ENCODE peak calls at places on chromosomes 12 and 14, in four cellular contexts. One of them, this sample, is unnamed.

GRCh38 chr14:69363964-69364363 is 34.1 kb downstream of the ERH start:
- DNase-seq in HepG2: no peak
- DNase-seq in WTC11: no peak
- DNase-seq in K562: no peak
- DNase-seq in this sample: no peak

GRCh38 chr14:26730929-26731618 is 133.2 kb upstream of the NOVA1 start:
- DNase-seq in K562: peak
- DNase-seq in HepG2: no peak
- DNase-seq in WTC11: peak
- DNase-seq in this sample: no peak

GRCh38 chr14:103542545-103543088 is 13.6 kb downstream of the TRMT61A start:
- DNase-seq in WTC11: peak
- DNase-seq in HepG2: no peak
- DNase-seq in K562: peak
- DNase-seq in this sample: no peak

GRCh38 chr12:56839489-56840442 is 76.6 kb downstream of the HSD17B6 start:
- DNase-seq in WTC11: peak
- DNase-seq in K562: peak
- DNase-seq in HepG2: peak
- DNase-seq in this sample: peak

GRCh38 chr12:68224613-68225285 is 861 bp downstream of the IL26 start:
- DNase-seq in HepG2: no peak
- DNase-seq in WTC11: no peak
- DNase-seq in K562: no peak
- DNase-seq in this sample: no peak

GRCh38 chr12:108302471-108303311 is 36.4 kb downstream of the CMKLR1 start:
- DNase-seq in K562: no peak
- DNase-seq in HepG2: peak
- DNase-seq in WTC11: peak
- DNase-seq in this sample: no peak

GRCh38 chr12:12975322-12976077 is 23.5 kb upstream of the GPRC5D start:
- DNase-seq in HepG2: peak
- DNase-seq in K562: peak
- DNase-seq in WTC11: peak
- DNase-seq in this sample: no peak

GRCh38 chr12:86137936-86138335 is 118.3 kb downstream of the MGAT4C start:
- DNase-seq in HepG2: no peak
- DNase-seq in K562: no peak
- DNase-seq in WTC11: no peak
- DNase-seq in this sample: no peak

GRCh38 chr12:99605-100004 is 33.0 kb downstream of the IQSEC3 start:
- DNase-seq in WTC11: no peak
- DNase-seq in K562: no peak
- DNase-seq in HepG2: no peak
- DNase-seq in this sample: no peak

GRCh38 chr12:49188205-49188915 is 520 bp downstream of the TUBA1A start:
- DNase-seq in HepG2: peak
- DNase-seq in K562: peak
- DNase-seq in WTC11: peak
- DNase-seq in this sample: no peak

GRCh38 chr12:69639400-69640016 is 28.8 kb upstream of the LRRC10 start:
- DNase-seq in HepG2: peak
- DNase-seq in WTC11: peak
- DNase-seq in K562: peak
- DNase-seq in this sample: peak

GRCh38 chr14:51442513-51443175 is 202.6 kb downstream of the TMX1 start:
- DNase-seq in WTC11: no peak
- DNase-seq in K562: no peak
- DNase-seq in HepG2: no peak
- DNase-seq in this sample: no peak

GRCh38 chr12:102616692-102617091 is 136.3 kb upstream of the IGF1 start:
- DNase-seq in K562: no peak
- DNase-seq in WTC11: no peak
- DNase-seq in HepG2: no peak
- DNase-seq in this sample: no peak

GRCh38 chr14:73843296-73843695 is 8.3 kb upstream of the PTGR2 start:
- DNase-seq in HepG2: no peak
- DNase-seq in WTC11: no peak
- DNase-seq in K562: no peak
- DNase-seq in this sample: no peak
- TF ChIP-seq TCF7 in HepG2: no peak
- TF ChIP-seq TCF7 in WTC11: no peak
- TF ChIP-seq TCF7 in K562: no peak
- TF ChIP-seq TCF7 in this sample: no peak

GRCh38 chr12:109995366-109995702 is 834 bp downstream of the GIT2 start:
- DNase-seq in K562: no peak
- DNase-seq in HepG2: no peak
- DNase-seq in WTC11: no peak
- DNase-seq in this sample: no peak

GRCh38 chr12:109993091-109993490 is 3.1 kb downstream of the GIT2 start:
- DNase-seq in K562: no peak
- DNase-seq in HepG2: no peak
- DNase-seq in WTC11: no peak
- DNase-seq in this sample: no peak

GRCh38 chr12:109996483-109996853 is 300 bp upstream of the GIT2 start:
- DNase-seq in HepG2: no peak
- DNase-seq in K562: no peak
- DNase-seq in WTC11: no peak
- DNase-seq in this sample: no peak

GRCh38 chr12:109995703-109996482 is at the start of gene GIT2:
- DNase-seq in WTC11: peak
- DNase-seq in K562: peak
- DNase-seq in HepG2: peak
- DNase-seq in this sample: peak

DNA sequence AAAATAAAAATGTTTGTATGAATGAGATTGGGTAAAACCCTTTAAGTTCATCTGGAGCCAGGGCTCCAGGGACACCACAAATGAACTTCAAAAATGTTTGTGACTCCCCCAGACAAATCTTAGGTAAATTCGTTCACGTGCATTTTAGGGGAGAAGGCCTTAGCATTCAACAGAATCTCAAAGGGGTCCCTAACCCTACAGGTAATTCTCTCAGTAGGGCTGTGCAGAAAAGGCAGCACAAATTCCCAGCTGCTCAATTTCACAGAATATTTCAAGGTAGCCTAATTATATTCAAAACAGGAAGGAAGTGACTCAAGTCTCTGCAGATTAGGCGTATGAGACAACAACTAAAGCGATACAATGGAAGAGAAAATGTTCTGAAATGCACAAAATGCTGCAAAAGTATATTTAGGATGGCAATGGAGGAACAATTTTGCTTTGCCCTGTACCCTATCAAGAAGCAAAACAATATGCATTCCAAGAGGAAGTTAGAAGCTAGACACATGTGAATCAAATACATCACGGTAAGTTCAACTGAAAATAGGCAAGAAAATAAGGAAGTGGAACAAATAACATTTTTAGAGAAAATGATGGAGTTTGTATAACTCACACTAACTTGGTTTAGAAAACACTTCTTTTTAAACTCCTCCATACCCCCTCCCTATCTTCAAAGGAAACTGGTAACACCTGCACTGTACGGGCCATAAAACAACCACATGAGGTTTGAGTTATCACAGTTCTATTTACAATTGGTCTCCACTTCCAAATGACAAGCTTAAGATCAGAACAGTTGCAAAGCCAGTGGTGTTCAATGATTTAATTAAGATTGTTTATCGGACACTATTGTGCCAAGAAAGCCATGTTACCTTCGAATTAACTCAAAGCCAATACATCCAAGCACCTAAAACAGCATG is 1.6 kb downstream of the GIT2 start:
- DNase-seq in HepG2: no peak
- DNase-seq in K562: no peak
- DNase-seq in WTC11: no peak
- DNase-seq in this sample: no peak
- TF ChIP-seq TCF7 in HepG2: no peak
- TF ChIP-seq TCF7 in K562: no peak
- TF ChIP-seq TCF7 in WTC11: no peak
- TF ChIP-seq TCF7 in this sample: no peak

DNA sequence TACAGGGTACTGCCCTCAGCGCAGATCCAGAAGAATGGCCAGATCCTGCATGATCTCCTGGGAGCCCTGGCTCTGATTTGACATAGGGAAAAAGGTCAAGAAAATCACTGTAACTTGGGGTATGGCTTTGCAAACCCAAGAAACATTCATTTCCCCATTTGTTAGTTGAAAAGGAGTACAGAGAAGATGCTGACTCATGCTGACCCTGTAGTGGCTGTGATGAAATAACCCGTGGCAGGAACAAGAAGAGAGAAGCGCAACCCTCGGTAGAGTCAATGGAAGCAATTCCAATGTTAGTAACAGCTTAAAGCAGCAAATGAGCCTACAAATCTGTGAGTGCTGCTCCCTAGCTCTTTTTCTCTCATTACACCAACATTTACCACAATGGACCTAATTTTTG is 281.6 kb upstream of the NPAS3 start:
- DNase-seq in K562: no peak
- DNase-seq in WTC11: no peak
- DNase-seq in HepG2: peak
- DNase-seq in this sample: peak
- TF ChIP-seq TCF7 in K562: no peak
- TF ChIP-seq TCF7 in WTC11: no peak
- TF ChIP-seq TCF7 in HepG2: no peak
- TF ChIP-seq TCF7 in this sample: no peak

GRCh38 chr12:128385736-128386135 is 118.8 kb downstream of the TMEM132C start:
- DNase-seq in WTC11: no peak
- DNase-seq in K562: no peak
- DNase-seq in HepG2: no peak
- DNase-seq in this sample: no peak

GRCh38 chr12:128382946-128383739 is 116.2 kb downstream of the TMEM132C start:
- DNase-seq in WTC11: no peak
- DNase-seq in HepG2: no peak
- DNase-seq in K562: no peak
- DNase-seq in this sample: no peak

GRCh38 chr12:128381961-128382360 is 115.0 kb downstream of the TMEM132C start:
- DNase-seq in HepG2: no peak
- DNase-seq in WTC11: no peak
- DNase-seq in K562: no peak
- DNase-seq in this sample: no peak

DNA sequence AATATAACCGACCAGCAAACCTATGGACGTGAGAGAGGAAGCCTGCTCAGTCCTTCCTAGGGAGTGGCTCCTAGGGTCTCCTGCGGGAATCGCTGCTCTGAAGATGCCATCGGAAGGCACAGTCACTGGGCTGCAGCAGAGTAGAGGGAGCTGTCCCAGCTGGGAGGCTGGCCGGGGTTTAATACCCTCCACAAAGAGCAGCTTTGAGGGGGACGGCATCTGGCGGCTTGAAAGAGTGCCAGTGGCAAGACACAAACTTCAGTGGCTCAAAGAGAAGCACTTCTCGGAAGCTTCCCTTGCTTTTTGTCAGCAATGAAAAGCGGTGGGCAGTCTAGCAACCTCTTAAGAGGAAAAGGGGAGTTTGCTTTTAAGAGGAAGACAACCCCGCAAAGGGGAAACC is 114.6 kb downstream of the TMEM132C start:
- DNase-seq in HepG2: no peak
- DNase-seq in K562: no peak
- DNase-seq in WTC11: no peak
- DNase-seq in this sample: no peak
- TF ChIP-seq TCF7 in HepG2: no peak
- TF ChIP-seq TCF7 in K562: no peak
- TF ChIP-seq TCF7 in WTC11: no peak
- TF ChIP-seq TCF7 in this sample: no peak

GRCh38 chr14:60249321-60250251 is 565 bp downstream of the PPM1A start:
- DNase-seq in K562: peak
- DNase-seq in HepG2: peak
- DNase-seq in WTC11: peak
- DNase-seq in this sample: no peak
- TF ChIP-seq TCF7 in K562: no peak
- TF ChIP-seq TCF7 in HepG2: no peak
- TF ChIP-seq TCF7 in WTC11: no peak
- TF ChIP-seq TCF7 in this sample: no peak

GRCh38 chr14:56694609-56695008 is 115.0 kb downstream of the TMEM260 start:
- DNase-seq in K562: no peak
- DNase-seq in HepG2: peak
- DNase-seq in WTC11: no peak
- DNase-seq in this sample: no peak
- TF ChIP-seq TCF7 in K562: no peak
- TF ChIP-seq TCF7 in HepG2: no peak
- TF ChIP-seq TCF7 in WTC11: no peak
- TF ChIP-seq TCF7 in this sample: no peak

GRCh38 chr12:52860102-52860838 is 11.5 kb upstream of the KRT78 start:
- DNase-seq in WTC11: no peak
- DNase-seq in HepG2: no peak
- DNase-seq in K562: no peak
- DNase-seq in this sample: no peak

GRCh38 chr12:52862023-52862422 is 13.2 kb upstream of the KRT78 start:
- DNase-seq in HepG2: no peak
- DNase-seq in K562: no peak
- DNase-seq in WTC11: no peak
- DNase-seq in this sample: no peak

GRCh38 chr12:52851787-52852186 is 3.0 kb upstream of the KRT78 start:
- DNase-seq in WTC11: no peak
- DNase-seq in HepG2: no peak
- DNase-seq in K562: no peak
- DNase-seq in this sample: no peak

GRCh38 chr12:52856787-52857186 is 8.0 kb upstream of the KRT78 start:
- DNase-seq in HepG2: no peak
- DNase-seq in WTC11: no peak
- DNase-seq in K562: no peak
- DNase-seq in this sample: no peak

DNA sequence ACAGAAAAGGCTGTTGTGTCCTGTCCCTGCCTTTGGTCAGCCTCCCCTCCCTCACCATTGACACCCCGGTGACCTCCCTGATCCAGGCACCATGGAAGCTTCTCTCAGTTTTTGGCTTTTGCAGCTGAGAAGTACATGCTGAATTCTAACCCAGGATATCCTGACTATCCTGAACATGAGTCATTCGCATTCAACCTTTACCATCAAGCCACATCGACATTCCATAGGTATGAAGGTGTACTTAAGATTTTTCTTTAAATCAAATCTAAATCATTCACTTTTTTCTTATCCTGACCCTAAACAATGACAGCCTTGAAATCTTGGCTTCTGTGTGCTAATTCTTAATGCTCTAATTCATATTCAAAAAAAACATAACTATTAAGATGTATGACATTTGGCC is 8.7 kb upstream of the KRT78 start:
- DNase-seq in HepG2: no peak
- DNase-seq in K562: no peak
- DNase-seq in WTC11: no peak
- DNase-seq in this sample: no peak
- TF ChIP-seq TCF7 in HepG2: no peak
- TF ChIP-seq TCF7 in K562: no peak
- TF ChIP-seq TCF7 in WTC11: no peak
- TF ChIP-seq TCF7 in this sample: no peak

This sample was measured in GM12878.